ENCODE peak calls at places on chromosomes 6 and 20, in nine cellular contexts. One of them, this sample, is unnamed.
A peak's percentile ranks its signal among the peaks of the same experiment; 100 is the strongest.

GRCh38 chr6:152897807-152898399 is 84.9 kb downstream of the FBXO5 start:
- DNase-seq in effector memory CD4-positive, alpha-beta T cell: peak; percentile 4
- DNase-seq in right atrium auricular region: peak; percentile 62
- DNase-seq in upper lobe of right lung: peak; percentile 76
- DNase-seq in adrenal gland: peak; percentile 63
- DNase-seq in OCI-LY7: peak; percentile 49
- DNase-seq in SK-N-SH: peak; percentile 63
- DNase-seq in small intestine: peak; percentile 54
- DNase-seq in prostate gland: peak; percentile 13
- DNase-seq in this sample: peak; percentile 53

GRCh38 chr6:52522655-52523054 is 54.2 kb downstream of the TRAM2 start:
- DNase-seq in upper lobe of right lung: no peak
- DNase-seq in right atrium auricular region: no peak
- DNase-seq in effector memory CD4-positive, alpha-beta T cell: no peak
- DNase-seq in prostate gland: no peak
- DNase-seq in small intestine: no peak
- DNase-seq in SK-N-SH: no peak
- DNase-seq in OCI-LY7: no peak
- DNase-seq in adrenal gland: no peak
- DNase-seq in this sample: no peak

GRCh38 chr6:37897321-37897720 is 77.8 kb downstream of the ZFAND3 start:
- DNase-seq in effector memory CD4-positive, alpha-beta T cell: no peak
- DNase-seq in small intestine: no peak
- DNase-seq in adrenal gland: no peak
- DNase-seq in OCI-LY7: no peak
- DNase-seq in prostate gland: no peak
- DNase-seq in upper lobe of right lung: no peak
- DNase-seq in right atrium auricular region: no peak
- DNase-seq in SK-N-SH: no peak
- DNase-seq in this sample: no peak

GRCh38 chr6:25441658-25442276 is 162.6 kb downstream of the CARMIL1 start:
- DNase-seq in adrenal gland: peak; percentile 9
- DNase-seq in effector memory CD4-positive, alpha-beta T cell: no peak
- DNase-seq in small intestine: no peak
- DNase-seq in OCI-LY7: no peak
- DNase-seq in right atrium auricular region: no peak
- DNase-seq in prostate gland: no peak
- DNase-seq in upper lobe of right lung: no peak
- DNase-seq in SK-N-SH: no peak
- DNase-seq in this sample: no peak

GRCh38 chr20:63398744-63399514 is 37.8 kb upstream of the CHRNA4 start:
- DNase-seq in adrenal gland: no peak
- DNase-seq in small intestine: no peak
- DNase-seq in OCI-LY7: no peak
- DNase-seq in prostate gland: no peak
- DNase-seq in SK-N-SH: no peak
- DNase-seq in effector memory CD4-positive, alpha-beta T cell: no peak
- DNase-seq in upper lobe of right lung: no peak
- DNase-seq in right atrium auricular region: no peak
- DNase-seq in this sample: no peak

GRCh38 chr6:311679-312220 is 19.5 kb downstream of the DUSP22 start:
- DNase-seq in upper lobe of right lung: no peak
- DNase-seq in SK-N-SH: no peak
- DNase-seq in adrenal gland: peak; percentile 26
- DNase-seq in effector memory CD4-positive, alpha-beta T cell: no peak
- DNase-seq in prostate gland: no peak
- DNase-seq in right atrium auricular region: no peak
- DNase-seq in small intestine: no peak
- DNase-seq in OCI-LY7: no peak
- DNase-seq in this sample: no peak

GRCh38 chr20:24764027-24764797 is 184.9 kb upstream of the CST7 start:
- DNase-seq in small intestine: no peak
- DNase-seq in OCI-LY7: no peak
- DNase-seq in effector memory CD4-positive, alpha-beta T cell: no peak
- DNase-seq in upper lobe of right lung: no peak
- DNase-seq in SK-N-SH: no peak
- DNase-seq in adrenal gland: no peak
- DNase-seq in prostate gland: no peak
- DNase-seq in right atrium auricular region: peak; percentile 53
- DNase-seq in this sample: peak; percentile 1

GRCh38 chr20:19903168-19903676 is 113.9 kb upstream of the NAA20 start:
- DNase-seq in upper lobe of right lung: no peak
- DNase-seq in effector memory CD4-positive, alpha-beta T cell: no peak
- DNase-seq in small intestine: no peak
- DNase-seq in SK-N-SH: no peak
- DNase-seq in OCI-LY7: peak; percentile 25
- DNase-seq in right atrium auricular region: peak; percentile 67
- DNase-seq in adrenal gland: peak; percentile 48
- DNase-seq in prostate gland: peak; percentile 46
- DNase-seq in this sample: peak; percentile 78

GRCh38 chr20:48422242-48422960 is 405.4 kb downstream of the PREX1 start:
- DNase-seq in adrenal gland: no peak
- DNase-seq in small intestine: no peak
- DNase-seq in right atrium auricular region: no peak
- DNase-seq in effector memory CD4-positive, alpha-beta T cell: no peak
- DNase-seq in upper lobe of right lung: no peak
- DNase-seq in SK-N-SH: no peak
- DNase-seq in OCI-LY7: no peak
- DNase-seq in prostate gland: no peak
- DNase-seq in this sample: no peak

GRCh38 chr6:157625111-157625510 is 197.9 kb upstream of the SNX9 start:
- DNase-seq in prostate gland: no peak
- DNase-seq in SK-N-SH: no peak
- DNase-seq in small intestine: no peak
- DNase-seq in OCI-LY7: no peak
- DNase-seq in upper lobe of right lung: no peak
- DNase-seq in right atrium auricular region: no peak
- DNase-seq in adrenal gland: no peak
- DNase-seq in effector memory CD4-positive, alpha-beta T cell: no peak
- DNase-seq in this sample: no peak

GRCh38 chr6:157628463-157628862 is 194.6 kb upstream of the SNX9 start:
- DNase-seq in OCI-LY7: no peak
- DNase-seq in small intestine: no peak
- DNase-seq in effector memory CD4-positive, alpha-beta T cell: no peak
- DNase-seq in prostate gland: no peak
- DNase-seq in SK-N-SH: no peak
- DNase-seq in adrenal gland: no peak
- DNase-seq in right atrium auricular region: no peak
- DNase-seq in upper lobe of right lung: no peak
- DNase-seq in this sample: no peak

GRCh38 chr6:157629220-157629619 is 193.8 kb upstream of the SNX9 start:
- DNase-seq in small intestine: no peak
- DNase-seq in SK-N-SH: no peak
- DNase-seq in adrenal gland: no peak
- DNase-seq in prostate gland: no peak
- DNase-seq in right atrium auricular region: no peak
- DNase-seq in effector memory CD4-positive, alpha-beta T cell: no peak
- DNase-seq in OCI-LY7: no peak
- DNase-seq in upper lobe of right lung: no peak
- DNase-seq in this sample: no peak

GRCh38 chr6:157625764-157626163 is 197.3 kb upstream of the SNX9 start:
- DNase-seq in adrenal gland: no peak
- DNase-seq in right atrium auricular region: no peak
- DNase-seq in small intestine: no peak
- DNase-seq in OCI-LY7: no peak
- DNase-seq in upper lobe of right lung: no peak
- DNase-seq in SK-N-SH: no peak
- DNase-seq in prostate gland: no peak
- DNase-seq in effector memory CD4-positive, alpha-beta T cell: no peak
- DNase-seq in this sample: no peak

DNA sequence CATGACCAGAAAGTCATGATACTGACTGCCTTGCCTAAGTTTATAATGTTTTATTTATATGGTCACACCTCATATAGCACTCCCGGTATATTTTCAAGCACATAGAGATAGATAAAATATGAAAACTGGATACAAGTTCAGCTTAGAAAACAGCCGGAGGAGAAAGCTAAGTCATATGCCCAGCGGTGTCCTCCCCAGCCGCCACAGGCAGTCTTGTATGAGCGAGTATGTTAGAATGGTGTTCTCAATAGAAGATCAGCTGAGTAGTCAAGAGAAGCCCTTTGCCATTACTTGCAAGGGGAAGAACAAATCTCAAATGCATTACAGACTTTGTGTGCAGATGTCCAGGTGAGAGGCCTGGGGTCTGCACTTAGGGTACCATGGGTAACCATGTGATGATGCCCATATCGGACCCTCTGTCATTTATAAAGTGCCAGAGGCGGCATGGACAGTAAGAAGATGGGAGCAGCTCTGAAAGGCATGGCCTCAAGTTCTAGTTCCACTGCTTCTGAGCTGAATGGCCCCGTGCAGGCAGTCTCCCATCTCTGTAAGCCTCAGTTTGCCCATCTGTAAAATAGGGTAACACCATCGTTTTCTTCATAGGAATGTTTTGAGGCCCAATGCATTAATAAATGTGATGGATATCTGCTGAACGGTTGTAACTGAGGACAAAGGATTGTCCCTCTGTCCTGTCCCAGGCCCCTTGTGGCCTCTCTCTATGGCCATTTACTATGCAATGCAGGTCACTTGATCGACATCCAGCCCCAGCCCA is 195.7 kb upstream of the SNX9 start:
- DNase-seq in prostate gland: no peak
- DNase-seq in effector memory CD4-positive, alpha-beta T cell: no peak
- DNase-seq in adrenal gland: no peak
- DNase-seq in small intestine: no peak
- DNase-seq in SK-N-SH: no peak
- DNase-seq in upper lobe of right lung: no peak
- DNase-seq in right atrium auricular region: no peak
- DNase-seq in OCI-LY7: no peak
- DNase-seq in this sample: no peak
- H3K4me1 ChIP-seq in prostate gland: no peaks in the 10 kb centered on the region
- H3K4me1 ChIP-seq in effector memory CD4-positive, alpha-beta T cell: no peaks in the 10 kb centered on the region
- H3K4me1 ChIP-seq in adrenal gland: no peaks in the 10 kb centered on the region
- H3K4me1 ChIP-seq in small intestine: no peaks in the 10 kb centered on the region
- H3K4me1 ChIP-seq in SK-N-SH: peaks cover 5% of the 10 kb centered on the region
- H3K4me1 ChIP-seq in upper lobe of right lung: no peaks in the 10 kb centered on the region
- H3K4me1 ChIP-seq in right atrium auricular region: no peaks in the 10 kb centered on the region
- H3K4me1 ChIP-seq in OCI-LY7: no peaks in the 10 kb centered on the region
- H3K4me1 ChIP-seq in this sample: no peaks in the 10 kb centered on the region

GRCh38 chr6:156658596-156659316 is 118.4 kb upstream of the ARID1B start:
- DNase-seq in SK-N-SH: no peak
- DNase-seq in upper lobe of right lung: no peak
- DNase-seq in OCI-LY7: no peak
- DNase-seq in effector memory CD4-positive, alpha-beta T cell: no peak
- DNase-seq in small intestine: no peak
- DNase-seq in adrenal gland: no peak
- DNase-seq in prostate gland: no peak
- DNase-seq in right atrium auricular region: no peak
- DNase-seq in this sample: no peak
- H3K27ac ChIP-seq in SK-N-SH: no peak overlapping the region
- H3K27ac ChIP-seq in upper lobe of right lung: no peak overlapping the region
- H3K27ac ChIP-seq in OCI-LY7: no peak overlapping the region
- H3K27ac ChIP-seq in effector memory CD4-positive, alpha-beta T cell: no peak overlapping the region
- H3K27ac ChIP-seq in small intestine: no peak overlapping the region
- H3K27ac ChIP-seq in adrenal gland: no peak overlapping the region
- H3K27ac ChIP-seq in prostate gland: no peak overlapping the region
- H3K27ac ChIP-seq in right atrium auricular region: peak overlapping the region; percentile 45
- H3K27ac ChIP-seq in this sample: no peak overlapping the region

DNA sequence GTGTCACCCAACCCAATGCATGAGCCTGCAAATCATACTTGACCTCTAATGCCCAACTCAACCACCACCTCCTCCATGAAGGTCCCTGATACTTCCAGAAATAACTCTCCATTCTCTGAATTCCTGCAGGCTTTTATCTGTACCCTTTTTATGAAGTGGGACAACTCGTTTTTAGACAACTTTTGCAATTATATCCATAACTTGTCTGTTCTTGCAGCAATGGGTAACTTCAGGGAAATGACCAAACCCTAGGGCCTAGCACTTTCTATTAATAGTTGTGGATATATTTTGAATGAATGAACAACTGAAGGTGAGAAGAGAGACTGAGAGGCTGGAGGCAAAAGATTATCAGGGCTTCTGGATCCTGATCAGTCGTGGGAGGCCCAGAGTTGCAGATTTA is 236.6 kb upstream of the MOCS1 start:
- DNase-seq in upper lobe of right lung: no peak
- DNase-seq in right atrium auricular region: no peak
- DNase-seq in prostate gland: no peak
- DNase-seq in effector memory CD4-positive, alpha-beta T cell: no peak
- DNase-seq in OCI-LY7: no peak
- DNase-seq in adrenal gland: no peak
- DNase-seq in small intestine: no peak
- DNase-seq in SK-N-SH: no peak
- DNase-seq in this sample: no peak
- H3K4me3 ChIP-seq in upper lobe of right lung: no peak overlapping the region
- H3K4me3 ChIP-seq in right atrium auricular region: no peak overlapping the region
- H3K4me3 ChIP-seq in prostate gland: no peak overlapping the region
- H3K4me3 ChIP-seq in effector memory CD4-positive, alpha-beta T cell: no peak overlapping the region
- H3K4me3 ChIP-seq in OCI-LY7: no peak overlapping the region
- H3K4me3 ChIP-seq in adrenal gland: no peak overlapping the region
- H3K4me3 ChIP-seq in small intestine: no peak overlapping the region
- H3K4me3 ChIP-seq in SK-N-SH: no peak overlapping the region
- H3K4me3 ChIP-seq in this sample: no peak overlapping the region

DNA sequence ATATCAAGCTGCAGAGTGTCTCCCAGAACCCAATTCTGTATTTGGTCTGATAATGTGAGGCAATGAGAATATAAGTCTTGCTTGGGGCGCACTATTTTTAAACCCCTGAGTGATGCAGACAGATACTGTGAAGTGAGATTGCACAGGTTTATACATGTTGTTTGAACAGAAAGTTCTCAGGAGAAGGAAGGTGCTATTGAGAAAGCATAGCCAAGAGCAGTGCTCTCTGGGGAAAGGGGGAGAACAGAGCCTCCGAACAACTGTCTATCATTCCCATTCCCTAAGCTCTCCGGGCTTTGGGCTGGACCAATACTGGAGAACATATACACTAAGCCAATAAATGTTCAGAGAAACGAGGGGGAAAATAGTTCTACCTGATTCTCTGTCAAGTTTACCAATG is 75.8 kb downstream of the PERP start:
- DNase-seq in upper lobe of right lung: no peak
- DNase-seq in right atrium auricular region: no peak
- DNase-seq in effector memory CD4-positive, alpha-beta T cell: no peak
- DNase-seq in OCI-LY7: no peak
- DNase-seq in small intestine: no peak
- DNase-seq in prostate gland: peak; percentile 30
- DNase-seq in adrenal gland: no peak
- DNase-seq in SK-N-SH: no peak
- DNase-seq in this sample: no peak
- H3K4me1 ChIP-seq in upper lobe of right lung: no peaks in the 10 kb centered on the region
- H3K4me1 ChIP-seq in right atrium auricular region: no peaks in the 10 kb centered on the region
- H3K4me1 ChIP-seq in effector memory CD4-positive, alpha-beta T cell: no peaks in the 10 kb centered on the region
- H3K4me1 ChIP-seq in OCI-LY7: no peaks in the 10 kb centered on the region
- H3K4me1 ChIP-seq in small intestine: no peaks in the 10 kb centered on the region
- H3K4me1 ChIP-seq in prostate gland: no peaks in the 10 kb centered on the region
- H3K4me1 ChIP-seq in adrenal gland: no peaks in the 10 kb centered on the region
- H3K4me1 ChIP-seq in SK-N-SH: no peaks in the 10 kb centered on the region
- H3K4me1 ChIP-seq in this sample: no peaks in the 10 kb centered on the region

DNA sequence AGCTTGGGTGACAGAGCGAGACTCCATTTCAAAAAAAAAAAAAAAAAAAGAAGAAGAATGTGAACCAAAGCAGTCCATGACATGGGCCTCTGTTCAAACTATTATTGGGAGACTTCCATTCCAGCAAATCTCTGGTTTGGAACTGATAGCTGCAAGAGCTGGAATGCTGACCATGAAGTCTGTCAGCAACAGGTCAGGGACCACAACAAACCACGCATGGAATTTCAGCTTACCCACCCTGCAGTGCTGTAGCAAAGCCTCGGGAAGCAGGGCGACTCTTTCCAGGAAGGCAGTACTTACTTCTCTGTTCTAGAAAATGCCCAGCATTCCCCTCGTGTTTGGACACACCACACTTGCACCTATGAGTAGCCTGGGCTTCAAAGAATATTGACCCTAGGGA is 34.1 kb upstream of the TBC1D7 start:
- DNase-seq in adrenal gland: no peak
- DNase-seq in small intestine: no peak
- DNase-seq in right atrium auricular region: no peak
- DNase-seq in prostate gland: no peak
- DNase-seq in effector memory CD4-positive, alpha-beta T cell: no peak
- DNase-seq in upper lobe of right lung: no peak
- DNase-seq in OCI-LY7: no peak
- DNase-seq in SK-N-SH: no peak
- DNase-seq in this sample: no peak
- H3K27ac ChIP-seq in adrenal gland: no peak overlapping the region
- H3K27ac ChIP-seq in small intestine: no peak overlapping the region
- H3K27ac ChIP-seq in right atrium auricular region: no peak overlapping the region
- H3K27ac ChIP-seq in prostate gland: no peak overlapping the region
- H3K27ac ChIP-seq in effector memory CD4-positive, alpha-beta T cell: no peak overlapping the region
- H3K27ac ChIP-seq in upper lobe of right lung: no peak overlapping the region
- H3K27ac ChIP-seq in OCI-LY7: no peak overlapping the region
- H3K27ac ChIP-seq in SK-N-SH: no peak overlapping the region
- H3K27ac ChIP-seq in this sample: no peak overlapping the region

This sample was measured in SJCRH30.